ENCODE peak calls at places on chromosomes 11 and 22, in eight cellular contexts. A is activated CD4-positive, alpha-beta T cell treated with anti-CD3 and anti-CD28 coated beads, Interleukin-2, amount 50 U/mL, for 1 hour; Q is kidney; H is activated T-helper 1 cell treated with anti-CD3 and anti-CD28 coated beads, Interleukin-12 subunit alpha, Interleukin-12 subunit beta, Interleukin-2, Interleukin-4 antibody, amounts not matched to agents 30 ng/mL and 10 ng/mL and 1 ng/mL, durations not matched to agents 14 hours and 24 hours and 36 hours; Z is RWPE2; M is mammary epithelial cell; P is ELR; S is activated T-cell treated with anti-CD3 and anti-CD28 coated beads, Interleukin-2, amount 50 U/mL, for 24 hours. N is an unnamed sample.

GRCh38 chr22:30838111-30838510 is 130.5 kb downstream of the MORC2 start:
- DNase-seq in A (no peak), Q (no peak), H (no peak), Z (no peak), M (no peak), P (no peak), S (no peak), N (no peak)

GRCh38 chr11:123018702-123019101 is 37.1 kb upstream of the BSX start:
- DNase-seq in A (no peak), Q (no peak), H (no peak), Z (no peak), M (no peak), P (no peak), S (no peak), N (no peak)

GRCh38 chr11:59557940-59558643 is 46.8 kb downstream of the OR4D9 start:
- DNase-seq in A (no peak), Q (no peak), H (no peak), Z (no peak), M (no peak), P (no peak), S (no peak), N (no peak)

GRCh38 chr22:44901301-44901700 is 108.5 kb downstream of the PHF21B start:
- DNase-seq in A (no peak), Q (no peak), H (no peak), Z (no peak), M (no peak), P (peak), S (no peak), N (no peak)

GRCh38 chr11:31480930-31481329 is 28.5 kb downstream of the IMMP1L start:
- DNase-seq in A (no peak), Q (no peak), H (no peak), Z (no peak), M (no peak), P (no peak), S (no peak), N (no peak)

GRCh38 chr22:18000441-18001039 is 23.8 kb downstream of the MICAL3 start:
- DNase-seq in A (peak), Q (peak), H (no peak), Z (no peak), M (peak), P (peak), S (peak), N (no peak)

GRCh38 chr22:32661296-32661695 is 140.2 kb upstream of the TIMP3 start:
- DNase-seq in A (no peak), Q (peak), H (no peak), Z (no peak), M (peak), P (peak), S (no peak), N (no peak)

GRCh38 chr11:107705027-107705426 is 6.8 kb downstream of the SLN start:
- DNase-seq in A (no peak), Q (no peak), H (no peak), Z (no peak), M (peak), P (peak), S (no peak), N (no peak)

GRCh38 chr11:15053201-15053685 is 20.1 kb upstream of the CALCB start:
- DNase-seq in A (no peak), Q (no peak), H (no peak), Z (no peak), M (peak), P (peak), S (no peak), N (no peak)

GRCh38 chr22:31491218-31491962 is 1.7 kb upstream of the EIF4ENIF1 start:
- DNase-seq in A (no peak), Q (no peak), H (no peak), Z (no peak), M (no peak), P (no peak), S (no peak), N (no peak)

GRCh38 chr11:27209562-27210005 is 153.4 kb downstream of the CCDC34 start:
- DNase-seq in A (no peak), Q (no peak), H (no peak), Z (peak), M (peak), P (peak), S (no peak), N (no peak)

GRCh38 chr22:37848587-37849088 is 581 bp upstream of the EIF3L start:
- DNase-seq in A (no peak), Q (peak), H (peak), Z (no peak), M (peak), P (peak), S (peak), N (no peak)

GRCh38 chr11:33670250-33671011 is 30.2 kb downstream of the C11orf91 start:
- DNase-seq in A (no peak), Q (no peak), H (no peak), Z (no peak), M (peak), P (peak), S (no peak), N (no peak)

GRCh38 chr11:118321386-118322082 is 17.0 kb downstream of the CD3E start:
- DNase-seq in A (no peak), Q (no peak), H (no peak), Z (no peak), M (no peak), P (no peak), S (no peak), N (no peak)